ENCODE peak calls at places on chromosomes 5 and 9, in eight cellular contexts. P, W, G, C, Y, R, X and L are unnamed samples.

GRCh38 chr5:155729684-155730059 is 597.3 kb upstream of the SGCD start:
- DNase-seq in W (no peak), R (peak), G (no peak), P (no peak), X (no peak), Y (peak), C (no peak), L (no peak)

GRCh38 chr5:5360363-5360762 is 62.1 kb upstream of the ICE1 start:
- DNase-seq in W (no peak), R (no peak), Y (no peak), X (no peak), C (no peak), G (no peak), P (no peak), L (no peak)

GRCh38 chr5:14465086-14465485 is 116.5 kb upstream of the OTULINL start:
- DNase-seq in R (no peak), W (peak), G (peak), Y (no peak), X (no peak), P (no peak), C (no peak), L (no peak)

GRCh38 chr9:131095666-131096489 is 453 bp upstream of the AIF1L start:
- DNase-seq in Y (peak), C (peak), X (no peak), P (no peak), G (no peak), W (no peak), R (peak), L (peak)

GRCh38 chr9:36317766-36318165 is 59.5 kb upstream of the GNE start:
- DNase-seq in X (no peak), G (no peak), W (no peak), Y (no peak), R (no peak), C (no peak), P (no peak), L (no peak)

GRCh38 chr9:128689293-128689770 is 310 bp downstream of the SET start:
- DNase-seq in Y (no peak), X (peak), R (peak), C (no peak), P (no peak), W (no peak), G (peak), L (no peak)

GRCh38 chr9:29039258-29039657 is 1466.0 kb upstream of the C9orf72 start:
- DNase-seq in W (no peak), R (no peak), G (peak), C (no peak), P (no peak), X (no peak), Y (no peak), L (no peak)

GRCh38 chr9:116337015-116337414 is 183.4 kb downstream of the PAPPA start:
- DNase-seq in P (no peak), W (peak), G (peak), Y (no peak), C (no peak), X (no peak), R (peak), L (no peak)

GRCh38 chr9:129256959-129257713 is 79.1 kb upstream of the IER5L start:
- DNase-seq in P (no peak), C (no peak), R (peak), X (no peak), Y (no peak), W (no peak), G (no peak), L (no peak)

GRCh38 chr9:35659340-35659739 is 1.2 kb downstream of the CCDC107 start:
- DNase-seq in X (no peak), P (no peak), W (peak), C (no peak), Y (no peak), G (peak), R (no peak), L (peak)

GRCh38 chr9:121610638-121610953 is 40.8 kb upstream of the DAB2IP start:
- DNase-seq in G (no peak), C (no peak), P (no peak), X (no peak), R (peak), W (no peak), Y (no peak), L (no peak)
- TF ChIP-seq CTCF in G (no peak), C (no peak), P (no peak), X (no peak), R (peak), W (no peak), Y (no peak), L (no peak)

GRCh38 chr5:69288069-69288468 is 44.5 kb downstream of the CCDC125 start:
- DNase-seq in G (no peak), X (no peak), R (no peak), W (no peak), P (no peak), Y (no peak), C (no peak), L (no peak)
- TF ChIP-seq CTCF in G (no peak), X (no peak), R (no peak), W (no peak), P (no peak), Y (no peak), C (no peak), L (no peak)

GRCh38 chr5:168347368-168347767 is 55.9 kb downstream of the WWC1 start:
- DNase-seq in C (no peak), W (no peak), G (no peak), Y (no peak), X (no peak), R (no peak), P (no peak), L (no peak)
- TF ChIP-seq CTCF in C (no peak), W (no peak), G (no peak), Y (no peak), X (no peak), R (no peak), P (no peak), L (no peak)

DNA sequence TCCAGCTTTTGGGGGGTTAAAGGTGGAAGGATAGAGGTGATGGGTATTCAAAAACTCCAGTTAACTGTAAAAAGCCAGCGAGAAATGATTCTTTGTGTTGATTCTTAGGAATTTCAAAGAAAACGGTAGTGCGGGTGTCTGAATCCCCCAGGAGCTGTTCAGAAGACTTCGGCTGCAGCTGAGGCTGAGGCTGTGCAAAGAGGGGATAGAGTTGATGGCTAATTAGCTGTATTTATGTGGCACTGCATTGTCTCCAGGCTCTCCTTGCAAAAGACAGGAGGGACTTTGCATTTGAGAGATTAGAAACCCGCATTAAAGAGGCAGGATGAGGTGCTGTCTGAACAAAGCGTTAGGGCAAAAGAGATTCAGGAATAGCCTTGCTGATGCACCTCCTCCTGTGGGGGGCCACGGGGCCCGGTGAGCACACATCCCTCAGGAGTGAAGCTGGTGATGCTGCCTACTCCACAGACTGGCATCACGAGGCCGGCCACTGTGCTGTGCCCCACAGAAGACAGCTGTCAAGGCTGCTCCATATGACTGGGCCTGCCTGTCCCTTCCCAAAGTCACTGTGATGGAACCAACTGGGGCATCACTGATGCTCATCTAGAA is 343.6 kb upstream of the DAP start:
- DNase-seq in R (no peak), W (no peak), P (no peak), C (no peak), Y (no peak), G (no peak), X (no peak), L (no peak)
- TF ChIP-seq CTCF in R (no peak), W (no peak), P (no peak), C (no peak), Y (no peak), G (no peak), X (no peak), L (no peak)

DNA sequence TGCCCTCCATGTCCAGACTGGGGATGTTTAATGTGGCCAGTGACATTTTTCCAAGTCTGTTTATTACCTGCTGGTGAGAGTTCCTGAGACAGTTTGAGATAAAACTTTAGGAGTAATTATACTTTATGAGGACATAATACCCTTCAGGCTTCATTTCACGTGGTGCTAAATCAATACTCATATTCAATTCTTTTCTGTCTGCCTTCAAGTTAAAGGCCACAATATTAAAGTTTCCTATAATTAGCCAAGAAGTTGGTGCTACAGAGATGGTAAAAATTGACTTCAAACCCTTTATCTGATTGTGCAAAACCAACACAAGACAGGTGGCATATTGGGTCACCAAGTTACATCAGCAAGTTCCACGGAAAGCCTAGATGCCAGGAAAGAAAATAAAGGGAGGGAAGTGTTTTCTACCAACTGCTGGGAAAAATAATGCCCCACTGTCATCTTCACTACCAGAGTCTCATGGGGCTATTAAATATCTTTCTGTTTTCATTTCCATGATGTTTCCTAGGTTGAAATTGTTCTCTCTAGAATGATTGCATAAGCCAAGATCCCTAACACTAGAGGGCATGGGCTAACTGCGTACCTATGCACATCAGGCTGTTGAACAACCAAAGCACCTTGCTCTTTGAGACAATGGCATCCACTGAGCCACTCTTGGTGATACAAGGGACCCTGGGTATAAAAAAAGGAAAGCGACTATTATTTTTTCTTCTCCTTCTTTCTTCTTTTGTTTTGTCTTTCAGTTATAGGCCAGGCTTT is 68.7 kb downstream of the INSYN2B start:
- DNase-seq in X (no peak), Y (no peak), P (no peak), W (no peak), C (no peak), R (no peak), G (no peak), L (no peak)
- TF ChIP-seq CTCF in X (no peak), Y (no peak), P (no peak), W (no peak), C (no peak), R (peak), G (no peak), L (no peak)

GRCh38 chr5:24998641-24999040 is 353.9 kb upstream of the CDH10 start:
- DNase-seq in W (no peak), X (no peak), P (no peak), G (no peak), Y (no peak), R (no peak), C (no peak), L (no peak)
- TF ChIP-seq CTCF in W (no peak), X (no peak), P (no peak), G (no peak), Y (no peak), R (no peak), C (no peak), L (no peak)

GRCh38 chr9:15307523-15307841 is 466 bp upstream of the TTC39B start:
- DNase-seq in X (no peak), P (no peak), Y (no peak), C (no peak), W (no peak), G (no peak), R (no peak), L (no peak)
- TF ChIP-seq CTCF in X (no peak), P (no peak), Y (no peak), C (no peak), W (no peak), G (no peak), R (no peak), L (peak)

GRCh38 chr5:73963021-73963420 is 337.0 kb downstream of the ARHGEF28 start:
- DNase-seq in P (no peak), X (no peak), Y (no peak), W (no peak), G (peak), C (no peak), R (no peak), L (no peak)
- TF ChIP-seq CTCF in P (no peak), X (no peak), Y (no peak), W (no peak), G (no peak), C (no peak), R (no peak), L (no peak)

GRCh38 chr9:121440265-121440664 is 59.4 kb downstream of the GGTA1 start:
- DNase-seq in R (no peak), C (no peak), G (peak), X (no peak), W (peak), P (no peak), Y (no peak), L (no peak)
- TF ChIP-seq CTCF in R (peak), C (peak), G (peak), X (no peak), W (peak), P (no peak), Y (no peak), L (no peak)

GRCh38 chr9:84667571-84668203 is 1.8 kb upstream of the NTRK2 start:
- DNase-seq in R (peak), X (no peak), W (peak), C (no peak), P (peak), Y (peak), G (peak), L (no peak)
- TF ChIP-seq CTCF in R (peak), X (no peak), W (peak), C (peak), P (peak), Y (peak), G (peak), L (peak)